ENCODE peak calls at places on chromosomes 16 and 17, in eight cellular contexts. V, M, I, D, W, A, O and X are unnamed samples.

GRCh38 chr17:160336-160735 is 21.1 kb downstream of the DOC2B start:
- DNase-seq in I (no peak), V (no peak), A (no peak), M (no peak), D (no peak), O (no peak), W (no peak), X (no peak)

GRCh38 chr17:65553646-65554567 is 7.5 kb downstream of the AXIN2 start:
- DNase-seq in D (peak; percentile 75), I (no peak), A (no peak), W (no peak), V (peak; percentile 29), O (no peak), M (no peak), X (peak; percentile 5)

GRCh38 chr17:1563786-1564613 is 1.4 kb upstream of the PITPNA start:
- DNase-seq in D (no peak), W (no peak), I (no peak), A (no peak), M (no peak), O (peak; percentile 47), V (no peak), X (no peak)

GRCh38 chr16:12087901-12088364 is 111.4 kb downstream of the SNX29 start:
- DNase-seq in V (no peak), O (peak; percentile 63), W (no peak), D (no peak), I (no peak), M (no peak), A (no peak), X (no peak)

GRCh38 chr16:29841631-29842030 is 21.4 kb downstream of the MVP start:
- DNase-seq in A (no peak), W (no peak), I (no peak), M (no peak), D (no peak), V (no peak), O (no peak), X (no peak)

GRCh38 chr17:45396496-45397205 is 36.0 kb downstream of the ARHGAP27 start:
- DNase-seq in O (no peak), D (no peak), W (no peak), I (no peak), M (no peak), V (no peak), A (no peak), X (no peak)

GRCh38 chr17:927611-928461 is 51.7 kb downstream of the NXN start:
- DNase-seq in A (no peak), I (no peak), V (peak; percentile 96), D (peak; percentile 90), M (no peak), O (no peak), W (no peak), X (peak; percentile 97)

GRCh38 chr17:18161226-18162094 is 22.2 kb upstream of the ALKBH5 start:
- DNase-seq in O (no peak), A (no peak), D (no peak), V (no peak), I (no peak), M (no peak), W (no peak), X (no peak)

GRCh38 chr16:85136705-85137322 is 24.5 kb upstream of the CIBAR2 start:
- DNase-seq in W (no peak), A (no peak), I (no peak), M (no peak), D (peak; percentile 36), V (peak; percentile 32), O (peak; percentile 97), X (no peak)

GRCh38 chr17:38886643-38887010 is 16.8 kb downstream of the LASP1 start:
- DNase-seq in W (no peak), I (no peak), M (no peak), D (no peak), O (no peak), A (no peak), V (no peak), X (no peak)